ENCODE peak calls at places on chromosomes 16 and 17, in nine cellular contexts. U is kidney epithelial cell, Z is suprapubic skin, A is breast epithelium, J is progenitor cell of endocrine pancreas, L is heart left ventricle, S is osteoblast, Y is astrocyte, C is keratinocyte. D is an unnamed sample.

GRCh38 chr16:80347900-80348299 is 192.9 kb upstream of the DYNLRB2 start:
- DNase-seq in U (no peak), Z (no peak), A (no peak), J (no peak), L (peak), S (no peak), Y (peak), C (no peak), D (no peak)

GRCh38 chr16:75296606-75297005 is 45.2 kb upstream of the BCAR1 start:
- DNase-seq in U (no peak), Z (no peak), A (no peak), J (no peak), L (peak), S (peak), Y (peak), C (no peak), D (no peak)

GRCh38 chr17:67431210-67432015 is 54.3 kb downstream of the PITPNC1 start:
- DNase-seq in U (no peak), Z (no peak), A (no peak), J (no peak), L (no peak), S (peak), Y (peak), C (no peak), D (no peak)

GRCh38 chr17:9725575-9725974 is 65.8 kb downstream of the DHRS7C start:
- DNase-seq in U (no peak), Z (no peak), A (no peak), J (no peak), L (no peak), S (peak), Y (peak), C (no peak), D (no peak)

GRCh38 chr16:6165330-6165984 is 1067.9 kb upstream of the EEF2KMT start:
- DNase-seq in U (no peak), Z (no peak), A (no peak), J (no peak), L (no peak), S (no peak), Y (peak), C (no peak), D (no peak)

GRCh38 chr16:55697867-55698266 is 42.1 kb downstream of the SLC6A2 start:
- DNase-seq in U (no peak), Z (no peak), A (no peak), J (no peak), L (no peak), S (no peak), Y (no peak), C (no peak), D (no peak)

GRCh38 chr16:28155293-28155692 is 56.5 kb downstream of the XPO6 start:
- DNase-seq in U (no peak), Z (no peak), A (no peak), J (no peak), L (no peak), S (peak), Y (no peak), C (no peak), D (no peak)

GRCh38 chr17:17236295-17237025 is 508 bp downstream of the FLCN start:
- DNase-seq in U (no peak), Z (no peak), A (no peak), J (no peak), L (no peak), S (peak), Y (peak), C (no peak), D (no peak)

GRCh38 chr16:72241930-72242329 is 70.0 kb upstream of the PMFBP1 start:
- DNase-seq in U (no peak), Z (no peak), A (no peak), J (no peak), L (no peak), S (no peak), Y (peak), C (peak), D (no peak)

GRCh38 chr17:79020631-79021301 is 3.2 kb upstream of the C1QTNF1 start:
- DNase-seq in U (no peak), Z (peak), A (peak), J (no peak), L (no peak), S (peak), Y (no peak), C (no peak), D (no peak)

GRCh38 chr17:49715221-49715620 is 7.5 kb upstream of the SLC35B1 start:
- DNase-seq in U (no peak), Z (no peak), A (no peak), J (no peak), L (no peak), S (no peak), Y (no peak), C (no peak), D (no peak)

GRCh38 chr17:31509805-31510177 is 118.3 kb downstream of the RAB11FIP4 start:
- DNase-seq in U (no peak), Z (no peak), A (no peak), J (no peak), L (no peak), S (peak), Y (no peak), C (no peak), D (no peak)

GRCh38 chr17:62627904-62628603 is 584 bp downstream of the MRC2 start:
- DNase-seq in U (no peak), Z (no peak), A (no peak), J (no peak), L (peak), S (peak), Y (peak), C (no peak), D (no peak)

GRCh38 chr16:23434380-23434779 is 18.6 kb downstream of the COG7 start:
- DNase-seq in U (no peak), Z (no peak), A (no peak), J (no peak), L (no peak), S (no peak), Y (peak), C (peak), D (no peak)

GRCh38 chr17:30344283-30345088 is 10.6 kb upstream of the TMIGD1 start:
- DNase-seq in U (no peak), Z (no peak), A (no peak), J (peak), L (peak), S (no peak), Y (peak), C (no peak), D (no peak)

GRCh38 chr17:77227461-77228223 is 86.9 kb downstream of the SEC14L1 start:
- DNase-seq in U (no peak), Z (no peak), A (no peak), J (no peak), L (no peak), S (peak), Y (no peak), C (no peak), D (no peak)

GRCh38 chr17:65794572-65794971 is 233.1 kb upstream of the AXIN2 start:
- DNase-seq in U (no peak), Z (no peak), A (no peak), J (no peak), L (no peak), S (peak), Y (peak), C (no peak), D (no peak)

GRCh38 chr17:40542562-40543411 is 22.5 kb downstream of the CCR7 start:
- DNase-seq in U (no peak), Z (peak), A (peak), J (no peak), L (no peak), S (peak), Y (peak), C (no peak), D (no peak)

GRCh38 chr17:73283841-73284282 is 22.2 kb upstream of the CPSF4L start:
- DNase-seq in U (no peak), Z (no peak), A (no peak), J (no peak), L (no peak), S (peak), Y (no peak), C (no peak), D (no peak)

GRCh38 chr17:50935201-50936124 is 69.3 kb upstream of the TOB1 start:
- DNase-seq in U (no peak), Z (no peak), A (peak), J (no peak), L (peak), S (peak), Y (no peak), C (no peak), D (no peak)

GRCh38 chr17:82445542-82445941 is 5.0 kb downstream of the CYBC1 start:
- DNase-seq in U (no peak), Z (no peak), A (no peak), J (no peak), L (no peak), S (peak), Y (no peak), C (no peak), D (no peak)

GRCh38 chr17:75753193-75753513 is 11.8 kb downstream of the GALK1 start:
- DNase-seq in U (no peak), Z (no peak), A (no peak), J (no peak), L (no peak), S (no peak), Y (no peak), C (no peak), D (no peak)

DNA sequence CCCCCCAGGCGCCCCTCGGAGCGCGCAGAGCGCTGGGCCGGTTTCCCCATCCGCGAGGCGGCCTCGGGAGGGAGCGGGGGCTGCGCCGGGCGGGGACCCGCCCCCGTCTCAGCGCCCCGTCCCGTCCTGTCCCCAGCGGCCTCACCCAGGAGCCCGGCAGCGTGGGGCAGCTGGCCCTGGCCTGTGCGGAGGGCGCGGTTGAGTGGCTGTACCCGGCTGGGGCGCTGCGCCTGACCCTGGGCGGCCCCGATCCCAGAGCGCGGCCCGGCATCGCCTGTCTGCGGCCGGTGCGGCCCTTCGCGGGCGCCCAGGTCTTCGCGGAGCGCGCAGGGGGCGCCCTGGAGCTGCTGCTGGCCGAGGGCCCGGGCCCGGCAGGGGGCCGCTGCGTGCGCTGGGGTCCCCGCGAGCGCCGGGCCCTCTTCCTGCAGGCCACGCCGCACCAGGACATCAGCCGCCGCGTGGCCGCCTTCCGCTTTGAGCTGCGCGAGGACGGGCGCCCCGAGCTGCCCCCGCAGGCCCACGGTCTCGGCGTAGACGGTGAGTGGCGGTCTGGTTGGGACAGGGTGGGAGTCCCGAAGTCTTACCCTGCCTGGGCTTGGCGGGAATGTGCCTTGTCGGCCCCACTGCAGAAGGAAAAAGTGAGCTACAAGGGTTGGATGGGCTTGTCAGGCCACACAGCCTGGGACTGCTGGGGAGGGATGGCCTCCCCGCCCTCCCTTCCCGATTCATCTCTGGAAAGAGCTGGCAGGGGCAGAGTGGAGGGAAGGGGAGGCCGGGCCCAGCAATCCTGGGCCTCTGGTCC is 731 bp downstream of the METRN start:
- DNase-seq in U (no peak), Z (no peak), A (no peak), J (no peak), L (no peak), S (peak), Y (no peak), C (no peak), D (no peak)
- TF ChIP-seq CTCF in U (no peak), Z (no peak), A (no peak), J (peak), L (no peak), S (no peak), Y (no peak), C (peak), D (peak)

DNA sequence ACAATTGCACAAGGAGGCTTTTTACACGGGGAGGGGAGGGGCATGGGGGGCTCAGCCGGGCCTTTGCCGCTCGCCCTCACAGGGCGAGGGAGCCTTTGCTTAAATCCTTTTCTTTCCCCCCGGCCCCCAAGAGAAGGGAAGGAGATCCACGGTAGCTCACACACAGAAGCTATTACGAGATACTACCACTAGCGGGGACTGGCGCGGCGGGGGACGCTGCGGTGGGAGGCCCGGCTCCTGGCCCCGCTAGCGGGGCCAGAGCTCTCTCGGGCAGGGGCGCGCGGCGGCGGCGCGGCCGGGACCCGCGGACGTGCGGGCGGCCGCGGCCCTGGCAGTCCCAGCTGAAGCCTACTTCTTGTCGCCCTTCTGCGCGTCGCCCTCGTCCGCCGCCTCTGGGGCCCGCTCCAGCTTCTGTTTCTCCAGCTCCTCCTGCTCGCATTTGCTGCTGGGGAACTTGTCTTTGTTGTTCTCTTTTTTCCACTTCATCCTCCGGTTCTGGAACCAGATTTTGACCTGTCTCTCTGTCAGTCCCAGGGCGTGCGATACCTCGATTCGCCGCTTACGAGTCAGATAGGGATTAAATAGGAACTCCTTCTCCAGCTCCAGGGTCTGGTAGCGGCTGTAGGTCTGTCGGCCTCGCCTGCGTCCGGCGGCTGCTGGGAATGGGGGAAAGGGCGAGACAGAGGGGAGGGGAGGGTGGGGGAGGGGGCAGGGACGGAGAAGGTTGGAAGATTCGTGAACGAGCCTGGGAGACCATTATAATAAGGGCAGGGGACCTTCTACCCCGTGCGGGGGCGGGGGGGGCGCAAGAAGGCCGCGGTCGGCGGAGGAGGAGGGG is 2.0 kb downstream of the HOXB8 start:
- DNase-seq in U (no peak), Z (no peak), A (no peak), J (no peak), L (no peak), S (no peak), Y (no peak), C (no peak), D (no peak)
- TF ChIP-seq CTCF in U (no peak), Z (peak), A (no peak), J (peak), L (no peak), S (no peak), Y (no peak), C (peak), D (peak)

DNA sequence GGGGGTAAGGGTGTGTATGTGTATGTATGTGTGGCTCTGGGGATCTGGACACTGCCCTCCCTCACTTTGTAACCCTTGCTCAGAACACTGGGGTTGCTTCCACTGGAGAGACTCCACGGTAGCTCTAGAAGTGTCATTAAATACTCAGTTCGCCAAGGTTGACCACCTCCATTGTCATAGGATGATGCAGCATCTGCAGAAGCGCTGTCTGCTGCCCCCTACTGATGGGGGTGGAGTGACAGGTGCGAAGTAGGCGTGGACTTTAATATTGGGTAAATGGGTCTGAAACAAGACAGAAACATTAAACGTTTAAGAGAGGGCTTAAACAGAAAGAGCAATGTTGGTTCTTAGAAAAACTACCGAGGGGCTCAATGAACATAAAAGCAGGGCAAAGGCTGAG is 35.5 kb upstream of the STAC2 start:
- DNase-seq in U (no peak), Z (no peak), A (no peak), J (no peak), L (no peak), S (no peak), Y (no peak), C (no peak), D (no peak)
- TF ChIP-seq CTCF in U (peak), Z (no peak), A (no peak), J (peak), L (peak), S (no peak), Y (no peak), C (peak), D (peak)

DNA sequence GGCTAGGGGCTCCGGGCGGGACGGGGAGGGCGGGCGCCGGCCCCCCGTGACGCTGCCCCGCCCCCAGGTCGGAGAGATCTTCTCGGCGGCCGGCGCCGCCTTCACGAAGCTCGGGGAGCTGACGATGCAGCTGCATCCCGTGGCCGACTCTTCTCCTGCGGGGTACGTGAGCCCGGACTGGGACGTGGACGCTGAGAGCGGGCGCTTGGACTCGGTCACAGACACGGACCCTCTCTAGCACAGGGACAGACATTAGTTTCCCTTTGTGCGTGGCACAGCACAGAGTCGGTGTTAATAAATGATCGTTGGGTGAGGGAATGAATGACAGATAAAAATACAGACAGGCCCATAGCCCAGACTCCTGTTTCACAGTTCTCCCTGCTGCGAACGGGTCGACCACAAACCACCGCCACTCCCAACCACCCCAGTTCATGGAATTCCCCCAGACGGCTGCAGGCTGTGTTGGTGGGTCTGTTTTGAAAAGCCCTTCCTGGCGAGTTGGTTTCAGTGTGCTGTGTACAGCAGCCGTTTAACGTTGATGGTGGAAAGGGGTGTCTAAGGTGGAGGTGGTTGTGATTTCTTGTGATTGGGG is 2.7 kb downstream of the RNASEK start:
- DNase-seq in U (no peak), Z (peak), A (no peak), J (no peak), L (no peak), S (peak), Y (peak), C (no peak), D (no peak)
- TF ChIP-seq CTCF in U (no peak), Z (no peak), A (no peak), J (peak), L (peak), S (no peak), Y (no peak), C (no peak), D (peak)

GRCh38 chr17:14372905-14373559 is 72.2 kb downstream of the HS3ST3B1 start:
- DNase-seq in U (no peak), Z (no peak), A (no peak), J (peak), L (no peak), S (no peak), Y (no peak), C (no peak), D (no peak)

GRCh38 chr17:14374268-14374667 is 73.4 kb downstream of the HS3ST3B1 start:
- DNase-seq in U (no peak), Z (no peak), A (no peak), J (no peak), L (no peak), S (no peak), Y (no peak), C (no peak), D (no peak)

DNA sequence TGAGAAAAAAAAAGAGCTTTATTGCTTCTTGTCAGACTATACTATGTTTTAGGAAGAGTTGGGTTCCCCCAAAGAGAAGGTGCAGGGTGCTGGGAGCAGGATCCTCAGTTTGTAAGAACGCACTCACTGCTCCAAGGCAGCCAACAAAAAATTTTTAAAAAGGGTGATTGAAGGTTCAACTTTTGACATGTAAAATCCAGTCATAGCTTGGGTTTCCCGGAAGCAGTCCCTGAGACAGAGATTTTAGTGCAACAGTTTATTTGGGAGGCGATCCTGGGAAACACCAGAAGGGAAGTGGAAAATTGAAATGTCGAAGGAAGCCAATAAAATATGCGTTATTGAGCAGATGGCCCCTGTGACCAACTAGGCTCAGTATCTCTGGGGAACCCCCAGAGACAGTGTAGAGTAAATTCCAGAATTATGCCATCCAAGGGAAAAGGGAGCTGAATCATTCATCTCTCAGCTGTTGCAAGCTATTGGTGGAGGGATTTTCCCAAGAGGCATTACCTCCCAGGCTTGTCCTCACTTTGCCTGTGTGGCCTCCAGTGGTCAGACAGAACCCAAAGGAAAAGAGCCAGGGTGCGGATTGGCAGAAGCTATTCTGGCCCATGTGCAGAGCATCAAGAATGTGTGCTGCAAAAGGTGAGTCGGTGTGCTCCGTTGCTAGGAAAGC is 72.8 kb downstream of the HS3ST3B1 start:
- DNase-seq in U (no peak), Z (no peak), A (no peak), J (no peak), L (no peak), S (no peak), Y (no peak), C (no peak), D (no peak)
- TF ChIP-seq CTCF in U (no peak), Z (no peak), A (no peak), J (no peak), L (no peak), S (no peak), Y (no peak), C (no peak), D (no peak)

GRCh38 chr16:87661561-87661960 is 59.3 kb downstream of the JPH3 start:
- DNase-seq in U (no peak), Z (no peak), A (no peak), J (peak), L (peak), S (peak), Y (peak), C (no peak), D (no peak)
- TF ChIP-seq CTCF in U (no peak), Z (no peak), A (no peak), J (no peak), L (no peak), S (no peak), Y (peak), C (no peak), D (peak)